ENCODE peak calls at places on chromosomes 16 and 17, in six cellular contexts. Q, A, F, X, E and Z are unnamed samples. For H3K4me1, the result is how much of the 10 kb centered on the place peaks cover.

GRCh38 chr17:63282455-63282854 is 163.7 kb downstream of the CYB561 start:
- DNase-seq in A (no peak), F (no peak), Q (no peak), E (no peak), X (no peak), Z (no peak)

GRCh38 chr16:49465661-49466528 is 92.3 kb downstream of the C16orf78 start:
- DNase-seq in X (no peak), Q (no peak), E (no peak), F (peak), A (no peak), Z (no peak)

GRCh38 chr16:16884451-16884850 is 505.5 kb downstream of the NPIPA7 start:
- DNase-seq in F (no peak), E (no peak), Q (no peak), A (no peak), X (no peak), Z (no peak)

GRCh38 chr16:56611281-56611833 is 3.0 kb downstream of the MT2A start:
- DNase-seq in Q (peak), X (no peak), A (no peak), E (peak), F (no peak), Z (no peak)

GRCh38 chr16:67708368-67708771 is 10.7 kb downstream of the GFOD2 start:
- DNase-seq in F (no peak), E (no peak), Q (peak), X (no peak), A (no peak), Z (no peak)

GRCh38 chr16:30122621-30123160 is 329 bp downstream of the MAPK3 start:
- DNase-seq in F (no peak), Q (no peak), E (peak), X (no peak), A (no peak), Z (peak)

GRCh38 chr17:79174905-79175856 is 100.6 kb downstream of the ENGASE start:
- DNase-seq in F (no peak), A (no peak), X (no peak), E (no peak), Q (no peak), Z (no peak)

GRCh38 chr16:52912565-52913173 is 140.0 kb downstream of the CHD9NB start:
- DNase-seq in A (peak), F (peak), Q (peak), E (peak), X (peak), Z (peak)

GRCh38 chr16:79047337-79047736 is 553.2 kb downstream of the MAF start:
- DNase-seq in Q (no peak), X (no peak), E (peak), A (no peak), F (no peak), Z (no peak)

GRCh38 chr17:7213895-7214299 is 5.7 kb downstream of the DLG4 start:
- DNase-seq in A (peak), E (peak), X (peak), Q (peak), F (peak), Z (peak)

GRCh38 chr16:23739516-23739915 is 15.3 kb upstream of the CHP2 start:
- DNase-seq in Q (no peak), F (no peak), A (no peak), E (no peak), X (no peak), Z (no peak)

GRCh38 chr16:61834082-61834481 is 202.2 kb downstream of the CDH8 start:
- DNase-seq in E (no peak), X (no peak), F (no peak), A (no peak), Q (no peak), Z (peak)

GRCh38 chr17:79563237-79564013 is 47.4 kb downstream of the RBFOX3 start:
- DNase-seq in F (no peak), E (peak), X (no peak), Q (no peak), A (no peak), Z (no peak)

DNA sequence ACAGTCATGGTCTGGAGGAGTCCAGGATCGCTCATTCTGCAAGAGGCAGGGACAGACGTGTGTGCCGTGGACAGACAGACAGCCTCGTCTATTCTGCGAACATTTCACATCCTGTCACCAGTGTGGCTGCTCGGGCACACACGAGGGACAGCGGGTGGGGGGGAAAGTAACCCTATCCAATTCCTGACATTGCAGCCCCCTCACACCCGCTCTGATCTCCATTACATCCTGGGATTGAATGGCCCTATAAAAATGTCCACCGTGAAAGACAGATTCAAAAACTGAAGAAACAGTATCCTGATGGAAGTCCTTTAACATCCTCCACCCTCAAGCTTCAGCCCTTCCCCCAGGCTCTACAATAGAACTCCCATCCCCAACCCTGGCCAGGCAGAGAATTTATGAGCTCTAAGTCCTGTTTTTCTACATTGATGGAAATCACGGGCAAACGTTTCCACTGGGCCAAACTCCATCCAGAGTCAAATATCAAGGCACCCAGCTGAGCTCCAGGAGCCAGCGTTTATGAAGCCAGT is 39.4 kb downstream of the HS3ST3A1 start:
- DNase-seq in F (no peak), X (no peak), Q (peak), E (peak), A (no peak), Z (no peak)
- H3K14ac ChIP-seq in F (no peak), X (no peak), Q (peak), E (no peak), A (no peak), Z (no peak)

DNA sequence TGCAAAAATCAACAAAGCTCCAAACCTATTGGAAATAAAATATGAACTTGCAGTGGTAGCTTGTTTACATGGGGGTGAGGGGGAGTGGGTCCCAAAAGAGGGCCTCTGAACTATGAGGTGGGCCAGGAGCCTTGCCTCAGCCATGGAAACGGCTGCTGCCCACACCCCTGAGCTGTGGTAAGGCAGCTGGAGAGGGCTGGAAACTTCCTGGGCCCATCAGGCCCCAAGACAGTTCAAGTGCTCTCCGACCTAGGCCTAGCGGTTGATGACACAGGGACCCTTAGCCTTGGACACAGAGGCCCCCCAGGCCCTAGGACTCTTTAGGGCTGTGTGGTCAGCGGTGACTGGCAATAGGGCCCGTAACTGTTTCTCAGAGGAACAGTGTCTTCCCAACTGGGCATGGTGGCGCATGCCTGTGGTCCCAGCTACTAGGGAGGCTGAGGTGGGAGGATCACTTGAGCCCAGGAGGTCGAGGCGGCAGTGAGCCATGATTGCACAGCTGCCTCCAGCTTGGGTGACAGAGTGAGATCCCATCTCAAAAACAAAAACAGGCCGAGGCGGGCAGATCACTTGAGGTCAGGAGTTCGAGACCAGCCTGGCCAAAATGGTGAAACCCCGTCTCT is 18.3 kb downstream of the UNC13D start:
- DNase-seq in Q (no peak), X (no peak), A (no peak), E (no peak), F (no peak), Z (no peak)
- H3K4me1 ChIP-seq in Q (under half), X (under half), A (under half), E (under half), F (under half), Z (under half)

GRCh38 chr16:85166281-85166680 is 54.0 kb upstream of the CIBAR2 start:
- DNase-seq in X (no peak), F (no peak), Q (peak), A (no peak), E (no peak), Z (no peak)

GRCh38 chr16:85166699-85167588 is 54.7 kb upstream of the CIBAR2 start:
- DNase-seq in E (no peak), Q (no peak), A (no peak), F (no peak), X (no peak), Z (peak)

GRCh38 chr16:85169333-85170065 is 57.2 kb upstream of the CIBAR2 start:
- DNase-seq in F (no peak), Q (no peak), A (no peak), E (no peak), X (no peak), Z (peak)

GRCh38 chr16:85168732-85169256 is 56.5 kb upstream of the CIBAR2 start:
- DNase-seq in A (peak), Q (peak), F (no peak), E (no peak), X (no peak), Z (peak)

DNA sequence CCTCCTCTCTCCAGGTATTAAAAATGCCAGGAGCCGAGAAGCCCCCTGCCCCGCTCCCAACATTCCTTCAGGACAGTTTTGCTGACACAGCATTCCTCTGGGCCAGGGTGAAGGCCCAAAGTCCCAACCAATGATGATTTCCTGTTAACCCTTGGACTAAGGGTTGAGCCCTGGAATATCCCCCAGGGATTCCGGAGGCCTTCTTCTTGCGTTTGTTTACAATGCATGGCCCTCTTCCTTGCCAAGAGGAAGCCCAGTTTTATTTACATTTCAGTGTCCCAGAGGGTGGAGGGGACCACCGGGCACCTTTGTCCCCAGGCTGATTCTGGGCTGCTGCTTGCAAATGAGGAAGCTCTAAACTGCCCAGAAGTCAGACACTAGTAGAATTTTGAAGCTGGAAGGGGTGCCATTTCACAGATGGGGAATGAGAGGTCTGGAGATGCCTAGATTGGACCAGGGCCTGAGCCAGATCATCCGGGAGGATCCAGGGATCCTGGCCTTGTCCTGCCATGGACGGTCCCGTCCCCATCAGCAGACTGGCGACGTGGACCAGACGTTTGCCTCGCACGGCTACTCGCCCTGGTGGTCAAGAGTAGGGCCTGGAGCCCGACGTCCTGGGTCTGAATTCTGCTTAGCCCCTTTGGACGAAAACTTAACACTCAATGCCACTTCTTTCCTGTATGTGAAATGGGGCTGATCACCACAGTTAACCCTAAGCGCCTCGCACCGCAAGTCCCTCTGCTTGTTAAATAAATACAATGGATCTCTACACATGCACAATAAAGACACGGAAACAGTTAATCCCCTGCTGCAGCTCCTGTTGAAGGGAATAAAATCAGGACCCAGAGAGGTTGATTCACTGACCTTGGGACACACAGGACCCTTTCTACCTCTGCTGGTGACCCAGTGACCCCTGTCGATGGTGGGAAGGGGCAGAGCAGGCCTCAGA is 55.6 kb upstream of the CIBAR2 start:
- DNase-seq in A (no peak), F (no peak), X (no peak), Q (no peak), E (no peak), Z (no peak)
- H3K27ac ChIP-seq in A (no peak), F (no peak), X (no peak), Q (no peak), E (no peak), Z (no peak)

GRCh38 chr17:81842378-81842724 is 7.5 kb upstream of the PPP1R27 start:
- DNase-seq in F (no peak), E (no peak), Q (no peak), X (no peak), A (no peak), Z (no peak)

GRCh38 chr17:81839301-81839700 is 4.5 kb upstream of the PPP1R27 start:
- DNase-seq in E (no peak), Q (no peak), F (no peak), A (no peak), X (no peak), Z (no peak)

GRCh38 chr17:81841866-81842265 is 7.0 kb upstream of the PPP1R27 start:
- DNase-seq in E (no peak), A (no peak), X (no peak), Q (no peak), F (no peak), Z (no peak)

GRCh38 chr17:81842725-81843504 is 8.1 kb upstream of the PPP1R27 start:
- DNase-seq in F (no peak), Q (no peak), E (no peak), A (no peak), X (no peak), Z (no peak)

GRCh38 chr17:81840826-81841778 is 6.3 kb upstream of the PPP1R27 start:
- DNase-seq in X (no peak), E (no peak), F (no peak), A (no peak), Q (no peak), Z (peak)
- H3K14ac ChIP-seq in X (no peak), E (no peak), F (no peak), A (no peak), Q (no peak), Z (no peak)

GRCh38 chr17:74450231-74450630 is 16.2 kb upstream of the CD300A start:
- DNase-seq in X (no peak), A (no peak), E (no peak), F (no peak), Q (no peak), Z (no peak)
- H3K4me1 ChIP-seq in X (under half), A (under half), E (under half), F (under half), Q (under half), Z (under half)

DNA sequence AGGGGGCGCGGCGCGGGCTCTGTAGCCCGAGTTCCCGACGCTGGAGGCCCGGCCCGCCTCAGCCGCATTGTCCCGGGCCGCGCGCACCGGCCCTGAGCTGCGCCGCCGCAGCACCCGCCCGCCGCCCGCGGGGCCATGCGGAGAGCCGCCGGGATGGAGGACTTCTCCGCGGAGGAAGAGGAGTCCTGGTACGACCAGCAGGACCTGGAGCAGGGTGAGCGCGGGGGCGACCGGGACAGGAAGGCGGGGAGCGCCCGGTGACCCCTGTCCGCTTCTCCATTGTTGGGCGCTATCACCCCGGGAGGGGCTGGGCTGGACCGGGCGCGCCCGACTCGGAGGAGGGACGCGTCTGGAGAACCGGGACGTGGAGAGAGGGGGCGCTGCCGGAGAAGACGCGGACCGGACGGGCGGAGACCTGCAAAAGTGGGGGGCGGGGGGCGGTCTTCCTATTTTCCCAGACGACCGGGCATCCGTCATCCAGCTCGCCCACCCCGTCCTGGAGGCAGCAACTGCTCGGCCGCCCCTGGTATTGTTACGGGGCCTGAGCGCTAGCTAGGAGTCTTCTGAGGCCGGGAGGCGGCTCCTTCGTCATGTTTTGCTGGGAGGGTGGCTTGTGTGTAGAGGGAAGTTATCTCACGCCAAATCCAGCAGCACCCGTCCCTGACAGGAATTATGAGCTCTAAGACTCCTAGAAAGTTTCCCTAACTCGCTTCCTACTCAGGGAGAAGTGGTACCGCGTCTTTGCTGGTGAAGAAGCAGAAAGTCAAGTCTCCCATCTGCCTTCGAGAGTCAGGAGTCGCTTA is 678 bp downstream of the CDR2L start:
- DNase-seq in F (peak), E (peak), Q (peak), X (no peak), A (peak), Z (peak)
- H3K27ac ChIP-seq in F (no peak), E (peak), Q (peak), X (peak), A (peak), Z (peak)

DNA sequence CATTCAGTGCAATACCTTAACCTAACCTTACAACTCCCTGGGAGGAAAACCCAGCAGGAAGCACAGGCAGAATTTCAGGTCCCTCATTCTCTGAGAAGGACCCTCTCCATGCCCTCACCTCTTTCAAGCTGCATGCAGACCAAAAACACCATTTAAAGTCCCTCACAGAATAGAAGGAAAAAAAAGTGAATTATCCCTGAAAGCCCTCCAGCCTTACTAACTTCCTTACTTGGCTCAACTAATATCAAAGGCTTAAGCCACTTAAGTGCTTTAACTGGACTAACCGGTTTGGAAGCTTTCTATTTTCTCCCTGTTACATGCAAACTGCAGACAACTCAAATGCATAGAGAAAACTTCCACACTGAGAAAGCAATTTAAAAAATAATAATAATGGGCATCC is 60.5 kb downstream of the ADAMTS18 start:
- DNase-seq in F (no peak), X (no peak), A (no peak), Q (no peak), E (no peak), Z (peak)
- H3K14ac ChIP-seq in F (no peak), X (no peak), A (no peak), Q (no peak), E (no peak), Z (no peak)

GRCh38 chr16:85569039-85569614 is 44.0 kb upstream of the GSE1 start:
- DNase-seq in E (no peak), X (no peak), Q (no peak), A (no peak), F (no peak), Z (no peak)
- H3K4me1 ChIP-seq in E (half or more), X (half or more), Q (under half), A (under half), F (under half), Z (under half)

GRCh38 chr17:17213775-17214174 is 7.6 kb upstream of the PLD6 start:
- DNase-seq in Q (no peak), F (no peak), E (no peak), A (no peak), X (no peak), Z (no peak)
- H3K27ac ChIP-seq in Q (no peak), F (no peak), E (no peak), A (no peak), X (no peak), Z (no peak)